ENCODE peak calls at places on chromosomes 16 and 17, in eight cellular contexts. One of them, this sample, is unnamed.

GRCh38 chr17:69406906-69407305 is 7.6 kb upstream of the MAP2K6 start:
- DNase-seq in endothelial cell of umbilical vein: no peak
- DNase-seq in heart left ventricle: no peak
- DNase-seq in K562: no peak
- DNase-seq in sigmoid colon: no peak
- DNase-seq in IMR-90: peak; percentile 25
- DNase-seq in transverse colon: no peak
- DNase-seq in tibial nerve: no peak
- DNase-seq in this sample: no peak

GRCh38 chr17:16211601-16212000 is 3.7 kb downstream of the NCOR1 start:
- DNase-seq in IMR-90: no peak
- DNase-seq in sigmoid colon: no peak
- DNase-seq in endothelial cell of umbilical vein: no peak
- DNase-seq in K562: no peak
- DNase-seq in transverse colon: no peak
- DNase-seq in heart left ventricle: no peak
- DNase-seq in tibial nerve: no peak
- DNase-seq in this sample: no peak

GRCh38 chr17:17379197-17379991 is 76.2 kb downstream of the NT5M start:
- DNase-seq in IMR-90: peak; percentile 36
- DNase-seq in K562: no peak
- DNase-seq in sigmoid colon: no peak
- DNase-seq in heart left ventricle: no peak
- DNase-seq in endothelial cell of umbilical vein: no peak
- DNase-seq in transverse colon: no peak
- DNase-seq in tibial nerve: no peak
- DNase-seq in this sample: peak; percentile 50

GRCh38 chr16:24969071-24969470 is 46.1 kb downstream of the ARHGAP17 start:
- DNase-seq in tibial nerve: no peak
- DNase-seq in K562: no peak
- DNase-seq in IMR-90: no peak
- DNase-seq in heart left ventricle: no peak
- DNase-seq in transverse colon: no peak
- DNase-seq in endothelial cell of umbilical vein: no peak
- DNase-seq in sigmoid colon: no peak
- DNase-seq in this sample: no peak

GRCh38 chr17:72514888-72515287 is 394.1 kb downstream of the SOX9 start:
- DNase-seq in sigmoid colon: no peak
- DNase-seq in IMR-90: peak; percentile 86
- DNase-seq in transverse colon: no peak
- DNase-seq in tibial nerve: peak; percentile 11
- DNase-seq in heart left ventricle: peak; percentile 35
- DNase-seq in K562: no peak
- DNase-seq in endothelial cell of umbilical vein: no peak
- DNase-seq in this sample: peak; percentile 57

GRCh38 chr17:82937411-82938371 is 97.9 kb upstream of the ZNF750 start:
- DNase-seq in heart left ventricle: no peak
- DNase-seq in tibial nerve: no peak
- DNase-seq in IMR-90: no peak
- DNase-seq in K562: no peak
- DNase-seq in endothelial cell of umbilical vein: no peak
- DNase-seq in sigmoid colon: peak; percentile 45
- DNase-seq in transverse colon: peak; percentile 6
- DNase-seq in this sample: no peak

GRCh38 chr17:17034028-17034427 is 8.2 kb upstream of the MPRIP start:
- DNase-seq in tibial nerve: no peak
- DNase-seq in IMR-90: no peak
- DNase-seq in sigmoid colon: no peak
- DNase-seq in endothelial cell of umbilical vein: no peak
- DNase-seq in heart left ventricle: no peak
- DNase-seq in transverse colon: no peak
- DNase-seq in K562: no peak
- DNase-seq in this sample: no peak

GRCh38 chr16:74224828-74225227 is 71.8 kb upstream of the PSMD7 start:
- DNase-seq in sigmoid colon: no peak
- DNase-seq in transverse colon: no peak
- DNase-seq in tibial nerve: no peak
- DNase-seq in IMR-90: peak; percentile 33
- DNase-seq in endothelial cell of umbilical vein: peak; percentile 59
- DNase-seq in heart left ventricle: no peak
- DNase-seq in K562: no peak
- DNase-seq in this sample: no peak

GRCh38 chr16:1786242-1787055 is 3.7 kb downstream of the NUBP2 start:
- DNase-seq in transverse colon: no peak
- DNase-seq in IMR-90: no peak
- DNase-seq in sigmoid colon: no peak
- DNase-seq in tibial nerve: no peak
- DNase-seq in heart left ventricle: peak; percentile 7
- DNase-seq in endothelial cell of umbilical vein: no peak
- DNase-seq in K562: no peak
- DNase-seq in this sample: peak; percentile 12

GRCh38 chr16:48365030-48365600 is 20.1 kb downstream of the SIAH1 start:
- DNase-seq in tibial nerve: no peak
- DNase-seq in transverse colon: no peak
- DNase-seq in IMR-90: no peak
- DNase-seq in sigmoid colon: no peak
- DNase-seq in heart left ventricle: no peak
- DNase-seq in endothelial cell of umbilical vein: no peak
- DNase-seq in K562: peak; percentile 38
- DNase-seq in this sample: no peak

GRCh38 chr17:8557176-8557806 is 73.2 kb downstream of the MYH10 start:
- DNase-seq in tibial nerve: no peak
- DNase-seq in IMR-90: no peak
- DNase-seq in endothelial cell of umbilical vein: no peak
- DNase-seq in K562: no peak
- DNase-seq in sigmoid colon: no peak
- DNase-seq in heart left ventricle: no peak
- DNase-seq in transverse colon: no peak
- DNase-seq in this sample: no peak

GRCh38 chr17:3576970-3577369 is 19.4 kb upstream of the TRPV3 start:
- DNase-seq in sigmoid colon: no peak
- DNase-seq in transverse colon: no peak
- DNase-seq in tibial nerve: no peak
- DNase-seq in IMR-90: no peak
- DNase-seq in heart left ventricle: no peak
- DNase-seq in K562: no peak
- DNase-seq in endothelial cell of umbilical vein: no peak
- DNase-seq in this sample: no peak

GRCh38 chr16:52389045-52389444 is 157.9 kb downstream of the TOX3 start:
- DNase-seq in sigmoid colon: no peak
- DNase-seq in IMR-90: no peak
- DNase-seq in transverse colon: no peak
- DNase-seq in K562: no peak
- DNase-seq in tibial nerve: no peak
- DNase-seq in heart left ventricle: no peak
- DNase-seq in endothelial cell of umbilical vein: no peak
- DNase-seq in this sample: no peak

GRCh38 chr16:10616744-10617640 is 36.6 kb upstream of the EMP2 start:
- DNase-seq in sigmoid colon: peak; percentile 83
- DNase-seq in IMR-90: peak; percentile 29
- DNase-seq in heart left ventricle: peak; percentile 69
- DNase-seq in endothelial cell of umbilical vein: no peak
- DNase-seq in transverse colon: peak; percentile 82
- DNase-seq in K562: no peak
- DNase-seq in tibial nerve: peak; percentile 27
- DNase-seq in this sample: no peak

GRCh38 chr17:73307130-73307529 is 4.7 kb downstream of the CDC42EP4 start:
- DNase-seq in endothelial cell of umbilical vein: no peak
- DNase-seq in tibial nerve: no peak
- DNase-seq in transverse colon: peak; percentile 55
- DNase-seq in IMR-90: no peak
- DNase-seq in heart left ventricle: no peak
- DNase-seq in K562: no peak
- DNase-seq in sigmoid colon: peak; percentile 87
- DNase-seq in this sample: peak; percentile 73

GRCh38 chr17:45584092-45585036 is 93.8 kb upstream of the PLEKHM1 start:
- DNase-seq in transverse colon: peak; percentile 85
- DNase-seq in K562: peak; percentile 73
- DNase-seq in sigmoid colon: peak; percentile 77
- DNase-seq in IMR-90: peak; percentile 36
- DNase-seq in endothelial cell of umbilical vein: peak; percentile 60
- DNase-seq in tibial nerve: peak; percentile 30
- DNase-seq in heart left ventricle: peak; percentile 64
- DNase-seq in this sample: peak; percentile 65

GRCh38 chr16:14366447-14366846 is 263.6 kb downstream of the PARN start:
- DNase-seq in K562: no peak
- DNase-seq in tibial nerve: no peak
- DNase-seq in IMR-90: no peak
- DNase-seq in transverse colon: no peak
- DNase-seq in endothelial cell of umbilical vein: no peak
- DNase-seq in heart left ventricle: no peak
- DNase-seq in sigmoid colon: no peak
- DNase-seq in this sample: no peak

GRCh38 chr16:14368399-14368798 is 261.7 kb downstream of the PARN start:
- DNase-seq in tibial nerve: no peak
- DNase-seq in K562: no peak
- DNase-seq in endothelial cell of umbilical vein: no peak
- DNase-seq in sigmoid colon: no peak
- DNase-seq in transverse colon: no peak
- DNase-seq in IMR-90: no peak
- DNase-seq in heart left ventricle: no peak
- DNase-seq in this sample: no peak

GRCh38 chr16:14364386-14365199 is 265.5 kb downstream of the PARN start:
- DNase-seq in sigmoid colon: no peak
- DNase-seq in heart left ventricle: no peak
- DNase-seq in transverse colon: no peak
- DNase-seq in IMR-90: peak; percentile 89
- DNase-seq in endothelial cell of umbilical vein: no peak
- DNase-seq in tibial nerve: no peak
- DNase-seq in K562: peak; percentile 36
- DNase-seq in this sample: no peak

GRCh38 chr16:14365200-14365851 is 264.7 kb downstream of the PARN start:
- DNase-seq in sigmoid colon: no peak
- DNase-seq in IMR-90: no peak
- DNase-seq in tibial nerve: no peak
- DNase-seq in endothelial cell of umbilical vein: no peak
- DNase-seq in K562: no peak
- DNase-seq in heart left ventricle: no peak
- DNase-seq in transverse colon: no peak
- DNase-seq in this sample: no peak

DNA sequence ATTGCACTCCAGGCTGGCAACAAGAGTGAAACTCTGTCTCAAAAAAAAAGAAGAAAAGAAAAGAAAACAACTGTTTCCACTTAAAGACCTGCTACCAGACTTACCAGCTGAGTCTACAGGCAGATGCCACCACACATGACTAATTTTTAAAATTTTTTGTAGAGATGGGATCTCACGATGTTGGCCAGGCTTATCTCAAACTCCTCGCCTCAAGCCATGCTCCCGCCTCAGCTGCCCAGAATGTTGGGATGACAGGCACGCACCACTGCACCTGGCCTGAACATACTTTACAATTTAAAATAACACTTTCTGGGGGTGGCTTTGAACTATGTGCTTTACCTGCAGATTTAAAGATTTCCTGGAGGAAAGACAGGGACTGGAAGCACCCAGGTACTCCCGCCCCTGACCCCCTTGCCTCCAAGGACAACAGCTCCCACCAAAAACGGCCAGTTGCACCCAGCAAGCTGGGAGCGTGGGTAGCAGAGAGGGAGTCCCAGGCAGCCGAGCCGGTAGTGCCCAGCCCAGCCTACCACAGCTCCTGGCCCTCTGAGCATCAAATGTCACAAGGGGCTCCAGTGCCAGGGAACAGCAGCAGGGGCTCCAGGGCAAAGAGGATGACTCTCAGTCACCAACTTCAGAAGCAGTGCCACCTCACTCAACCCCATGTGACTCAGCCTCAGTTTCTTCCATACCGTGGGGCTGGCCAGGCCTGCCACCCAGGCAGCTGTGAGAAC is 262.9 kb downstream of the PARN start:
- DNase-seq in endothelial cell of umbilical vein: no peak
- DNase-seq in K562: no peak
- DNase-seq in tibial nerve: no peak
- DNase-seq in heart left ventricle: no peak
- DNase-seq in transverse colon: no peak
- DNase-seq in IMR-90: no peak
- DNase-seq in sigmoid colon: no peak
- DNase-seq in this sample: no peak
- H3K36me3 ChIP-seq in endothelial cell of umbilical vein: no peaks in the 10 kb centered on the region
- H3K36me3 ChIP-seq in K562: no peaks in the 10 kb centered on the region
- H3K36me3 ChIP-seq in tibial nerve: no peaks in the 10 kb centered on the region
- H3K36me3 ChIP-seq in heart left ventricle: no peaks in the 10 kb centered on the region
- H3K36me3 ChIP-seq in transverse colon: no peaks in the 10 kb centered on the region
- H3K36me3 ChIP-seq in IMR-90: no peaks in the 10 kb centered on the region
- H3K36me3 ChIP-seq in sigmoid colon: no peaks in the 10 kb centered on the region
- H3K36me3 ChIP-seq in this sample: no peaks in the 10 kb centered on the region

GRCh38 chr16:88681084-88681680 is 5.1 kb downstream of the SNAI3 start:
- DNase-seq in endothelial cell of umbilical vein: no peak
- DNase-seq in K562: peak; percentile 72
- DNase-seq in transverse colon: peak; percentile 83
- DNase-seq in sigmoid colon: no peak
- DNase-seq in tibial nerve: no peak
- DNase-seq in heart left ventricle: no peak
- DNase-seq in IMR-90: no peak
- DNase-seq in this sample: peak; percentile 50
- TF ChIP-seq POLR2A in endothelial cell of umbilical vein: no peak
- TF ChIP-seq POLR2A in K562: no peak
- TF ChIP-seq POLR2A in transverse colon: no peak
- TF ChIP-seq POLR2A in sigmoid colon: no peak
- TF ChIP-seq POLR2A in tibial nerve: no peak
- TF ChIP-seq POLR2A in heart left ventricle: no peak
- TF ChIP-seq POLR2A in IMR-90: no peak
- TF ChIP-seq POLR2A in this sample: no peak

DNA sequence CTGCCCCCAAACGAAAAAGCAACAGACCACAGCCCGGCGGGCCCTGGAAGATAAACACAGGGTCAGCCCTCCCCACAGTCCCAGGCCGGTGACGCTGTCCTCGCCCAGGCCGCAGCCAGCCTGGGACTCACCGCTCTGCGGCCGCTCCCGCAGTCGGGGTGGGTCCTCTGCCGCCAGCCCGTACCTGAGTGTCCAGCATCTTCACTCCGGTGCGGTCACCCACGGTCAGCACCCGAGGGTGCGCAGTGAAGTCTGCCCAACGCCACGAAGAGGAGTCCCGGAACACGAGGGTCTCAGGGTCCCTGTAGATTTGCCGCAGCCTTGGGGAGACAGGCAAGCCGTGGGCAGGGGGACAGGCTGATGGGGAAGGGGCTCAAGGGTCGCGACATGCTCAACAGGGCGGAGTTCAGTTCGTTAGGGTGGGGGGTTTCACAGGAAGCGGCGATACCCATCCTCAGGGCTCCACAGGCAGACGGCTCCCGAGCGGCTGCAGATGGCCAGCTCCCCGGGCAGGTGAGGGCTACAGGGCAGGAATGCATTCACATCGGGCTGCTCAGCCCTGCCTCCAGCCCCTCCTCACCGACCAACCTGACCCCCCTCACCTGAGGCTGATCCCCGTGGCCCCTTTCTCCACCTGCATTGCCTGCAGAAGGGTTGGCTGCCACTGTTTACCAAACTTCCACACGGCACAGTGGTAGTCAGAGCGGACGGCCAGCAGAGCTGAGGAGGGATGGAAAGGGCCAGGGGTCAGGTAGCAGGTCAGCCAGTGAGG is 5.5 kb downstream of the TAF1C start:
- DNase-seq in tibial nerve: no peak
- DNase-seq in endothelial cell of umbilical vein: no peak
- DNase-seq in sigmoid colon: no peak
- DNase-seq in heart left ventricle: no peak
- DNase-seq in K562: no peak
- DNase-seq in transverse colon: no peak
- DNase-seq in IMR-90: no peak
- DNase-seq in this sample: no peak
- H3K36me3 ChIP-seq in tibial nerve: no peaks in the 10 kb centered on the region
- H3K36me3 ChIP-seq in endothelial cell of umbilical vein: peaks cover 44% of the 10 kb centered on the region
- H3K36me3 ChIP-seq in sigmoid colon: peaks cover 45% of the 10 kb centered on the region
- H3K36me3 ChIP-seq in heart left ventricle: no peaks in the 10 kb centered on the region
- H3K36me3 ChIP-seq in K562: peaks cover 79% of the 10 kb centered on the region
- H3K36me3 ChIP-seq in transverse colon: no peaks in the 10 kb centered on the region
- H3K36me3 ChIP-seq in IMR-90: peaks cover 56% of the 10 kb centered on the region
- H3K36me3 ChIP-seq in this sample: no peaks in the 10 kb centered on the region

GRCh38 chr16:2971985-2972784 is 3.0 kb downstream of the PAQR4 start:
- DNase-seq in sigmoid colon: no peak
- DNase-seq in endothelial cell of umbilical vein: no peak
- DNase-seq in K562: peak; percentile 32
- DNase-seq in tibial nerve: no peak
- DNase-seq in IMR-90: no peak
- DNase-seq in heart left ventricle: no peak
- DNase-seq in transverse colon: no peak
- DNase-seq in this sample: no peak
- TF ChIP-seq POLR2A in sigmoid colon: no peak
- TF ChIP-seq POLR2A in endothelial cell of umbilical vein: no peak
- TF ChIP-seq POLR2A in K562: peak; percentile 70
- TF ChIP-seq POLR2A in tibial nerve: no peak
- TF ChIP-seq POLR2A in IMR-90: no peak
- TF ChIP-seq POLR2A in heart left ventricle: no peak
- TF ChIP-seq POLR2A in transverse colon: no peak
- TF ChIP-seq POLR2A in this sample: no peak

This sample was measured in body of pancreas.